ENCODE peak calls at places on chromosome 16, in ten cellular contexts. F, A, C, B, K, U, R, W, D and S are unnamed samples.
A peak's percentile ranks its signal among the peaks of the same experiment; 100 is the strongest.

GRCh38 chr16:88315543-88316105 is 67.1 kb upstream of the ZNF469 start:
- DNase-seq in F (peak; percentile 75), A (no peak), C (no peak), B (peak; percentile 89), K (no peak), U (no peak), R (no peak), W (peak; percentile 52), D (peak; percentile 73), S (no peak)

GRCh38 chr16:22198547-22199293 is 7.4 kb upstream of the EEF2K start:
- DNase-seq in F (peak; percentile 62), A (no peak), C (no peak), B (no peak), K (no peak), U (no peak), R (no peak), W (no peak), D (no peak), S (no peak)

GRCh38 chr16:88066680-88067529 is 115.7 kb downstream of the BANP start:
- DNase-seq in F (no peak), A (no peak), C (no peak), B (peak; percentile 59), K (peak; percentile 40), U (no peak), R (no peak), W (peak; percentile 46), D (no peak), S (no peak)

GRCh38 chr16:89562027-89562599 is 1.6 kb downstream of the RPL13 start:
- DNase-seq in F (peak; percentile 47), A (no peak), C (no peak), B (no peak), K (no peak), U (no peak), R (no peak), W (no peak), D (no peak), S (no peak)

GRCh38 chr16:88768041-88768876 is 16.8 kb downstream of the PIEZO1 start:
- DNase-seq in F (no peak), A (peak; percentile 96), C (no peak), B (no peak), K (peak; percentile 87), U (no peak), R (no peak), W (no peak), D (peak; percentile 88), S (no peak)

GRCh38 chr16:85443531-85443930 is 169.6 kb upstream of the GSE1 start:
- DNase-seq in F (no peak), A (no peak), C (no peak), B (no peak), K (no peak), U (no peak), R (no peak), W (no peak), D (no peak), S (no peak)

GRCh38 chr16:24993722-24994686 is 21.2 kb downstream of the ARHGAP17 start:
- DNase-seq in F (peak; percentile 75), A (no peak), C (peak; percentile 85), B (no peak), K (no peak), U (peak; percentile 81), R (peak; percentile 87), W (no peak), D (peak; percentile 79), S (peak; percentile 89)

GRCh38 chr16:74888227-74888862 is 96.6 kb downstream of the WDR59 start:
- DNase-seq in F (no peak), A (no peak), C (no peak), B (no peak), K (no peak), U (no peak), R (no peak), W (no peak), D (no peak), S (no peak)

GRCh38 chr16:22886908-22887307 is 72.9 kb downstream of the HS3ST2 start:
- DNase-seq in F (no peak), A (no peak), C (no peak), B (no peak), K (no peak), U (no peak), R (peak; percentile 17), W (no peak), D (no peak), S (no peak)

GRCh38 chr16:48250520-48251278 is 3.4 kb upstream of the ABCC11 start:
- DNase-seq in F (no peak), A (no peak), C (no peak), B (no peak), K (no peak), U (no peak), R (no peak), W (no peak), D (no peak), S (no peak)

GRCh38 chr16:66324785-66325184 is 41.7 kb upstream of the CDH5 start:
- DNase-seq in F (peak; percentile 48), A (no peak), C (no peak), B (no peak), K (no peak), U (no peak), R (no peak), W (no peak), D (peak; percentile 9), S (no peak)
- TF ChIP-seq CTCF in F (peak; percentile 14), A (no peak), C (peak; percentile 11), B (peak; percentile 51), K (no peak), U (no peak), R (no peak), W (no peak), D (no peak), S (peak; percentile 34)

DNA sequence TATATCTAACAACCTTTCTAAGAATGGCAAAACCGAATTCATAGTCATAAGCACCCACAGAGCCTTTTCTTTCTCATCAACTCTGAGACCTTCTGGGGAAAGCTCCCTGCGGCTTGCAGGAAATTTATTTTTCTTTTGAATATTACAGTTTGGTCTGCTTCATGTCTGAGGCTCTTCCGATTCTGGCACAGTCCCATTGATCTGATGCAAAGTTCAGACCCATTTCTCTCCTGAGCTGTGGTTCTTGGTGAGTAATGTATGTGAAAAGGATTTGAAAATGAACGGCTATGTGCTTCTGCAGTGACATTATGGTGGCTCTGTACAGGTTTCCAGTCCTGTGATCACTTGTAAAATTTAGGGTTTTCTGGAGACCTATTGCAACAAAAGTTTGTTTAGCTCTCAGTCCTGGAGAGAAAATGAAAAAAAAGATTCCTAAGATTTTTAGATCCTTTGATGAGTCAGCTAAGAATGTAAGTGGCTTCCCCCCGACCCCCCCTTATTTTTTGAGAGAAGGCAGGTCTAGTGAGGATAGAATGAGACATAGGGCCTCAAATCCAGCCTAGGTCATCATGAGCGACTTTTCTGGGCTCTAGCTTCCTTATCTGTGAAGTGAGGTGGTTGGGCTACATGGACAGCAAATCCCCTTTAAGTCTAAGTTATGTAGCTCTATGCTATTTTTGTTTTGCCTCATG is 4.6 kb downstream of the GAN start:
- DNase-seq in F (peak; percentile 22), A (no peak), C (no peak), B (no peak), K (no peak), U (peak; percentile 20), R (no peak), W (no peak), D (peak; percentile 52), S (peak; percentile 50)
- H3K4me3 ChIP-seq in F (no peak overlapping the region), A (no peak overlapping the region), C (no peak overlapping the region), B (no peak overlapping the region), K (no peak overlapping the region), U (peak overlapping the region; percentile 29), R (no peak overlapping the region), W (no peak overlapping the region), D (no peak overlapping the region), S (no peak overlapping the region)

DNA sequence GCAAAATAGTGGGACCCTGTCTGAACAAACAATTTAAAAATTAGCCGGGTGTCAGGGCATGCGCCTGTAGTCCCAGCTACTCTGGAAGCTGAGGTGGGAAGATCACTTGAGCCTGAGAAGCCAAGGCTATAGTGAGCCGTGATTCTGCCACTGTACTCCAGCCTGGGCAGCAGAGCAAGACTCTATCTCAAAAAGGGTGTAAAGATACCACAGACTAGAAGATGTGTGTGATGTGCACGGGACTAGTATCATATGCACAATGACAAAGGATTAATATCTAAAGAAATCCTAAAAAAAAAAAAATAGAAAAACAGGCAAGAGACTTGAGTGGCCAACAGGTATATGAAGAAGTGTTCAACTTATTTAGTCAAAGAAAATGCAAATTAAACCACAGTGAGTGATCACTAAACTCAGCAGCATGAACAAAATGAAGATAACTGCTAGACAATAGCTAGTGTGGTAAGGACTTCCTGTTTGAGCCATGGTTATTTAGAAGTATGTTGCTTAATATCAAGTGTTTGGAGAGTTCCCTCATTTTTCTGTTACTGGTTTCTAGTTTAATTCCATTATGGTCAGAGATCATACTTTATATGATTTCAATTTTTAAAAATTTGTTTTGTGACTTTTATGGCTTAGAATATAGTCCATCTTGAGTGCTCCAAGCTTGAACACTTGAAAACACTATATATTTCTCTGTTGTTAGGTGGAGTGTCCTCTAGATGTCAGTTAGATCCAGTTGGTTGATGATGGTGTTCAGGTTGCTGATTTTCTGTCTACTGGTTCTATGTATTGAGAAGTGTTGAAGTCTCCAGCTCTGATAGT is 14.7 kb upstream of the SLX4 start:
- DNase-seq in F (no peak), A (no peak), C (no peak), B (no peak), K (no peak), U (no peak), R (no peak), W (no peak), D (peak; percentile 54), S (no peak)
- TF ChIP-seq CTCF in F (no peak), A (no peak), C (no peak), B (peak; percentile 13), K (no peak), U (no peak), R (no peak), W (no peak), D (no peak), S (no peak)

GRCh38 chr16:28984619-28985135 is at the start of gene LAT:
- DNase-seq in F (peak; percentile 25), A (no peak), C (no peak), B (peak; percentile 49), K (no peak), U (no peak), R (no peak), W (peak; percentile 85), D (no peak), S (no peak)

GRCh38 chr16:28985611-28986041 is 774 bp downstream of the LAT start:
- DNase-seq in F (no peak), A (no peak), C (no peak), B (no peak), K (no peak), U (no peak), R (no peak), W (no peak), D (no peak), S (no peak)

GRCh38 chr16:28986492-28986891 is 1.6 kb downstream of the LAT start:
- DNase-seq in F (no peak), A (no peak), C (no peak), B (no peak), K (no peak), U (no peak), R (no peak), W (no peak), D (no peak), S (no peak)

GRCh38 chr16:28984091-28984490 is 761 bp upstream of the LAT start:
- DNase-seq in F (no peak), A (no peak), C (no peak), B (peak; percentile 55), K (no peak), U (no peak), R (no peak), W (no peak), D (no peak), S (no peak)

DNA sequence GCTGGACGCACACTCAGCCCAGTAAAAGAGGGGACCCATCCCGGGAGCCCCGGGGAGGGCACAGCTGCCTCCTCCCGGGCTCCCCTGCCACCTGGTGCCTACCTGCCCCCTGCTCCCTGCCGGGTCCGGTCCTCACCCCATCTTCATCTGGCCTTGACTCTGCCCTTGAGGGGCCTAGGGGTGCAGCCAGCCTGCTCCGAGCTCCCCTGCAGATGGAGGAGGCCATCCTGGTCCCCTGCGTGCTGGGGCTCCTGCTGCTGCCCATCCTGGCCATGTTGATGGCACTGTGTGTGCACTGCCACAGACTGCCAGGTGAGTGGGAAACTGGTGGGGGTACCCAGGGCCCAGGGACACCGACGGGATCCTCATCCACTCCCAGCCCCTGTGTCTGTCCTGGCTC is 354 bp downstream of the LAT start:
- DNase-seq in F (no peak), A (no peak), C (no peak), B (no peak), K (no peak), U (no peak), R (no peak), W (no peak), D (no peak), S (no peak)
- H3K4me3 ChIP-seq in F (no peak overlapping the region), A (peak overlapping the region; percentile 12), C (no peak overlapping the region), B (no peak overlapping the region), K (peak overlapping the region; percentile 48), U (no peak overlapping the region), R (no peak overlapping the region), W (no peak overlapping the region), D (no peak overlapping the region), S (no peak overlapping the region)